ENCODE peak calls at places on chromosomes 2 and 18, in nine cellular contexts. One of them, this sample, is unnamed.

GRCh38 chr2:154195644-154196221 is 324.0 kb downstream of the GALNT13 start:
- DNase-seq in AG04450: no peak
- DNase-seq in neural crest cell: no peak
- DNase-seq in Caki2: no peak
- DNase-seq in stimulated activated CD4-positive, alpha-beta T cell treated with anti-CD3 and anti-CD28 coated beads, Interleukin-2, amount 100 ng/mL, for 48 hours: no peak
- DNase-seq in H9: no peak
- DNase-seq in pons: no peak
- DNase-seq in ovary: no peak
- DNase-seq in naive thymus-derived CD8-positive, alpha-beta T cell: no peak
- DNase-seq in this sample: no peak

GRCh38 chr2:88530081-88530480 is 77.6 kb upstream of the FOXI3 start:
- DNase-seq in AG04450: no peak
- DNase-seq in neural crest cell: no peak
- DNase-seq in Caki2: no peak
- DNase-seq in stimulated activated CD4-positive, alpha-beta T cell treated with anti-CD3 and anti-CD28 coated beads, Interleukin-2, amount 100 ng/mL, for 48 hours: no peak
- DNase-seq in H9: no peak
- DNase-seq in pons: no peak
- DNase-seq in ovary: no peak
- DNase-seq in naive thymus-derived CD8-positive, alpha-beta T cell: no peak
- DNase-seq in this sample: no peak

GRCh38 chr2:216107760-216108159 is 1.4 kb upstream of the XRCC5 start:
- DNase-seq in AG04450: no peak
- DNase-seq in neural crest cell: peak
- DNase-seq in Caki2: no peak
- DNase-seq in stimulated activated CD4-positive, alpha-beta T cell treated with anti-CD3 and anti-CD28 coated beads, Interleukin-2, amount 100 ng/mL, for 48 hours: no peak
- DNase-seq in H9: peak
- DNase-seq in pons: no peak
- DNase-seq in ovary: no peak
- DNase-seq in naive thymus-derived CD8-positive, alpha-beta T cell: no peak
- DNase-seq in this sample: no peak

GRCh38 chr2:95010697-95011096 is 14.8 kb upstream of the MAL start:
- DNase-seq in AG04450: no peak
- DNase-seq in neural crest cell: no peak
- DNase-seq in Caki2: no peak
- DNase-seq in stimulated activated CD4-positive, alpha-beta T cell treated with anti-CD3 and anti-CD28 coated beads, Interleukin-2, amount 100 ng/mL, for 48 hours: no peak
- DNase-seq in H9: no peak
- DNase-seq in pons: no peak
- DNase-seq in ovary: no peak
- DNase-seq in naive thymus-derived CD8-positive, alpha-beta T cell: no peak
- DNase-seq in this sample: no peak

GRCh38 chr2:96831679-96832078 is 12.1 kb downstream of the ANKRD23 start:
- DNase-seq in AG04450: no peak
- DNase-seq in neural crest cell: no peak
- DNase-seq in Caki2: no peak
- DNase-seq in stimulated activated CD4-positive, alpha-beta T cell treated with anti-CD3 and anti-CD28 coated beads, Interleukin-2, amount 100 ng/mL, for 48 hours: no peak
- DNase-seq in H9: no peak
- DNase-seq in pons: no peak
- DNase-seq in ovary: no peak
- DNase-seq in naive thymus-derived CD8-positive, alpha-beta T cell: no peak
- DNase-seq in this sample: no peak

GRCh38 chr18:23131693-23132319 is 3.5 kb upstream of the CABLES1 start:
- DNase-seq in AG04450: peak
- DNase-seq in neural crest cell: peak
- DNase-seq in Caki2: peak
- DNase-seq in stimulated activated CD4-positive, alpha-beta T cell treated with anti-CD3 and anti-CD28 coated beads, Interleukin-2, amount 100 ng/mL, for 48 hours: peak
- DNase-seq in H9: peak
- DNase-seq in pons: peak
- DNase-seq in ovary: peak
- DNase-seq in naive thymus-derived CD8-positive, alpha-beta T cell: peak
- DNase-seq in this sample: no peak

GRCh38 chr2:99635710-99636431 is 146.1 kb upstream of the REV1 start:
- DNase-seq in AG04450: no peak
- DNase-seq in neural crest cell: no peak
- DNase-seq in Caki2: no peak
- DNase-seq in stimulated activated CD4-positive, alpha-beta T cell treated with anti-CD3 and anti-CD28 coated beads, Interleukin-2, amount 100 ng/mL, for 48 hours: no peak
- DNase-seq in H9: no peak
- DNase-seq in pons: peak
- DNase-seq in ovary: peak
- DNase-seq in naive thymus-derived CD8-positive, alpha-beta T cell: no peak
- DNase-seq in this sample: no peak

GRCh38 chr18:10055125-10055750 is 141.4 kb downstream of the VAPA start:
- DNase-seq in AG04450: no peak
- DNase-seq in neural crest cell: no peak
- DNase-seq in Caki2: no peak
- DNase-seq in stimulated activated CD4-positive, alpha-beta T cell treated with anti-CD3 and anti-CD28 coated beads, Interleukin-2, amount 100 ng/mL, for 48 hours: no peak
- DNase-seq in H9: no peak
- DNase-seq in pons: no peak
- DNase-seq in ovary: no peak
- DNase-seq in naive thymus-derived CD8-positive, alpha-beta T cell: no peak
- DNase-seq in this sample: no peak

GRCh38 chr2:40740419-40740818 is 288.5 kb upstream of the SLC8A1 start:
- DNase-seq in AG04450: no peak
- DNase-seq in neural crest cell: no peak
- DNase-seq in Caki2: no peak
- DNase-seq in stimulated activated CD4-positive, alpha-beta T cell treated with anti-CD3 and anti-CD28 coated beads, Interleukin-2, amount 100 ng/mL, for 48 hours: no peak
- DNase-seq in H9: no peak
- DNase-seq in pons: no peak
- DNase-seq in ovary: no peak
- DNase-seq in naive thymus-derived CD8-positive, alpha-beta T cell: no peak
- DNase-seq in this sample: no peak

GRCh38 chr2:174325932-174326879 is 8.5 kb upstream of the SP9 start:
- DNase-seq in AG04450: no peak
- DNase-seq in neural crest cell: peak
- DNase-seq in Caki2: no peak
- DNase-seq in stimulated activated CD4-positive, alpha-beta T cell treated with anti-CD3 and anti-CD28 coated beads, Interleukin-2, amount 100 ng/mL, for 48 hours: no peak
- DNase-seq in H9: peak
- DNase-seq in pons: no peak
- DNase-seq in ovary: no peak
- DNase-seq in naive thymus-derived CD8-positive, alpha-beta T cell: peak
- DNase-seq in this sample: no peak

GRCh38 chr2:165114345-165114943 is 89.4 kb downstream of the SCN3A start:
- DNase-seq in AG04450: no peak
- DNase-seq in neural crest cell: no peak
- DNase-seq in Caki2: peak
- DNase-seq in stimulated activated CD4-positive, alpha-beta T cell treated with anti-CD3 and anti-CD28 coated beads, Interleukin-2, amount 100 ng/mL, for 48 hours: no peak
- DNase-seq in H9: no peak
- DNase-seq in pons: no peak
- DNase-seq in ovary: no peak
- DNase-seq in naive thymus-derived CD8-positive, alpha-beta T cell: no peak
- DNase-seq in this sample: no peak

GRCh38 chr2:133266075-133266925 is 302.0 kb downstream of the NCKAP5 start:
- DNase-seq in AG04450: no peak
- DNase-seq in neural crest cell: peak
- DNase-seq in Caki2: no peak
- DNase-seq in stimulated activated CD4-positive, alpha-beta T cell treated with anti-CD3 and anti-CD28 coated beads, Interleukin-2, amount 100 ng/mL, for 48 hours: no peak
- DNase-seq in H9: peak
- DNase-seq in pons: no peak
- DNase-seq in ovary: peak
- DNase-seq in naive thymus-derived CD8-positive, alpha-beta T cell: no peak
- DNase-seq in this sample: no peak

GRCh38 chr2:135819211-135819610 is 17.8 kb downstream of the LCT start:
- DNase-seq in AG04450: no peak
- DNase-seq in neural crest cell: peak
- DNase-seq in Caki2: no peak
- DNase-seq in stimulated activated CD4-positive, alpha-beta T cell treated with anti-CD3 and anti-CD28 coated beads, Interleukin-2, amount 100 ng/mL, for 48 hours: peak
- DNase-seq in H9: peak
- DNase-seq in pons: no peak
- DNase-seq in ovary: no peak
- DNase-seq in naive thymus-derived CD8-positive, alpha-beta T cell: no peak
- DNase-seq in this sample: no peak

GRCh38 chr2:111117666-111118454 is 2.9 kb upstream of the BCL2L11 start:
- DNase-seq in AG04450: peak
- DNase-seq in neural crest cell: no peak
- DNase-seq in Caki2: peak
- DNase-seq in stimulated activated CD4-positive, alpha-beta T cell treated with anti-CD3 and anti-CD28 coated beads, Interleukin-2, amount 100 ng/mL, for 48 hours: peak
- DNase-seq in H9: peak
- DNase-seq in pons: no peak
- DNase-seq in ovary: peak
- DNase-seq in naive thymus-derived CD8-positive, alpha-beta T cell: peak
- DNase-seq in this sample: no peak

GRCh38 chr2:181810823-181811695 is 80.5 kb upstream of the ITPRID2 start:
- DNase-seq in AG04450: peak
- DNase-seq in neural crest cell: no peak
- DNase-seq in Caki2: peak
- DNase-seq in stimulated activated CD4-positive, alpha-beta T cell treated with anti-CD3 and anti-CD28 coated beads, Interleukin-2, amount 100 ng/mL, for 48 hours: no peak
- DNase-seq in H9: no peak
- DNase-seq in pons: peak
- DNase-seq in ovary: no peak
- DNase-seq in naive thymus-derived CD8-positive, alpha-beta T cell: no peak
- DNase-seq in this sample: no peak

GRCh38 chr18:73043231-73044000 is 175.6 kb upstream of the NETO1 start:
- DNase-seq in AG04450: no peak
- DNase-seq in neural crest cell: no peak
- DNase-seq in Caki2: peak
- DNase-seq in stimulated activated CD4-positive, alpha-beta T cell treated with anti-CD3 and anti-CD28 coated beads, Interleukin-2, amount 100 ng/mL, for 48 hours: no peak
- DNase-seq in H9: no peak
- DNase-seq in pons: no peak
- DNase-seq in ovary: no peak
- DNase-seq in naive thymus-derived CD8-positive, alpha-beta T cell: no peak
- DNase-seq in this sample: no peak

GRCh38 chr2:237438082-237438925 is 24.3 kb upstream of the COL6A3 start:
- DNase-seq in AG04450: no peak
- DNase-seq in neural crest cell: no peak
- DNase-seq in Caki2: no peak
- DNase-seq in stimulated activated CD4-positive, alpha-beta T cell treated with anti-CD3 and anti-CD28 coated beads, Interleukin-2, amount 100 ng/mL, for 48 hours: no peak
- DNase-seq in H9: peak
- DNase-seq in pons: no peak
- DNase-seq in ovary: no peak
- DNase-seq in naive thymus-derived CD8-positive, alpha-beta T cell: no peak
- DNase-seq in this sample: no peak

GRCh38 chr2:150570712-150571111 is 83.2 kb upstream of the RND3 start:
- DNase-seq in AG04450: peak
- DNase-seq in neural crest cell: no peak
- DNase-seq in Caki2: peak
- DNase-seq in stimulated activated CD4-positive, alpha-beta T cell treated with anti-CD3 and anti-CD28 coated beads, Interleukin-2, amount 100 ng/mL, for 48 hours: no peak
- DNase-seq in H9: no peak
- DNase-seq in pons: no peak
- DNase-seq in ovary: no peak
- DNase-seq in naive thymus-derived CD8-positive, alpha-beta T cell: no peak
- DNase-seq in this sample: no peak